ENCODE peak calls at places on chromosomes 13 and 19, in four cellular contexts. Z is endodermal cell, M is bronchial epithelial cell, B is omental fat pad. U is an unnamed sample.

GRCh38 chr13:113129921-113130750 is 7.5 kb downstream of the F10 start:
- DNase-seq in B (no peak), M (no peak), Z (peak), U (peak)

GRCh38 chr13:65913173-65913572 is 1317.0 kb downstream of the PCDH9 start:
- DNase-seq in B (no peak), M (peak), Z (no peak), U (no peak)

GRCh38 chr19:23665651-23666410 is 21.2 kb downstream of the ZNF675 start:
- DNase-seq in B (no peak), Z (no peak), M (no peak), U (no peak)

GRCh38 chr19:48954595-48955307 is at the start of gene BAX:
- DNase-seq in M (peak), B (peak), Z (peak), U (peak)

GRCh38 chr19:48190288-48191284 is 20.1 kb downstream of the ZSWIM9 start:
- DNase-seq in M (peak), B (no peak), Z (peak), U (peak)

GRCh38 chr13:37473035-37473434 is 125.5 kb downstream of the POSTN start:
- DNase-seq in M (no peak), Z (peak), B (no peak), U (no peak)

GRCh38 chr13:22194106-22194810 is 523.4 kb downstream of the FGF9 start:
- DNase-seq in M (no peak), B (no peak), Z (no peak), U (no peak)

GRCh38 chr19:10070730-10071446 is 15.2 kb upstream of the SHFL start:
- DNase-seq in B (no peak), Z (peak), M (no peak), U (no peak)

GRCh38 chr19:2610637-2611482 is 91.6 kb downstream of the GNG7 start:
- DNase-seq in B (peak), M (peak), Z (peak), U (peak)

GRCh38 chr19:53868091-53868891 is 608 bp downstream of the MYADM start:
- DNase-seq in M (peak), B (no peak), Z (peak), U (no peak)

GRCh38 chr19:39038098-39038497 is 5.7 kb upstream of the FBXO27 start:
- DNase-seq in M (peak), Z (peak), B (no peak), U (no peak)

GRCh38 chr19:8116437-8117293 is 32.7 kb downstream of the FBN3 start:
- DNase-seq in M (no peak), Z (no peak), B (no peak), U (no peak)

GRCh38 chr19:45630463-45630862 is 8.7 kb downstream of the EML2 start:
- DNase-seq in Z (no peak), M (peak), B (no peak), U (no peak)

GRCh38 chr19:41217741-41218140 is 1.3 kb upstream of the AXL start:
- DNase-seq in B (no peak), Z (peak), M (no peak), U (no peak)

GRCh38 chr19:27746691-27747380 is 1466.1 kb downstream of the UQCRFS1 start:
- DNase-seq in B (no peak), M (peak), Z (peak), U (peak)

GRCh38 chr13:48446454-48446853 is 33.5 kb upstream of the LPAR6 start:
- DNase-seq in Z (no peak), M (peak), B (no peak), U (no peak)

GRCh38 chr19:39179754-39180153 is 17.0 kb upstream of the NCCRP1 start:
- DNase-seq in B (no peak), M (no peak), Z (no peak), U (no peak)

GRCh38 chr19:38564981-38565685 is 52.6 kb downstream of the MAP4K1 start:
- DNase-seq in Z (peak), M (no peak), B (no peak), U (no peak)

GRCh38 chr13:34720618-34721017 is 221.5 kb upstream of the NBEA start:
- DNase-seq in B (no peak), M (peak), Z (no peak), U (no peak)

GRCh38 chr13:114203536-114203935 is 24.5 kb downstream of the CFAP97D2 start:
- DNase-seq in Z (no peak), B (no peak), M (peak), U (no peak)

GRCh38 chr13:20828540-20829364 is 55.0 kb upstream of the EEF1AKMT1 start:
- DNase-seq in B (no peak), Z (no peak), M (peak), U (no peak)

GRCh38 chr19:3448616-3449334 is 31.6 kb downstream of the SMIM24 start:
- DNase-seq in Z (no peak), M (no peak), B (no peak), U (no peak)

GRCh38 chr19:664913-665443 is 2.0 kb upstream of the RNF126 start:
- DNase-seq in Z (peak), B (peak), M (peak), U (peak)

GRCh38 chr19:2251577-2252480 is 2.7 kb downstream of the AMH start:
- DNase-seq in M (no peak), B (no peak), Z (no peak), U (no peak)

GRCh38 chr19:43759515-43759914 is 4.8 kb upstream of the SMG9 start:
- DNase-seq in M (peak), B (no peak), Z (peak), U (no peak)

GRCh38 chr13:28541966-28542365 is 47.0 kb upstream of the FLT1 start:
- DNase-seq in M (no peak), Z (no peak), B (no peak), U (no peak)

GRCh38 chr19:10514211-10515145 is 2.8 kb downstream of the S1PR5 start:
- DNase-seq in B (no peak), Z (peak), M (no peak), U (no peak)

GRCh38 chr19:10112037-10112751 is 701 bp downstream of the P2RY11 start:
- DNase-seq in M (no peak), Z (no peak), B (no peak), U (no peak)

GRCh38 chr19:2269244-2270156 is 12.5 kb downstream of the PEAK3 start:
- DNase-seq in Z (peak), B (peak), M (peak), U (peak)

GRCh38 chr19:35718345-35719041 is 690 bp downstream of the KMT2B start:
- DNase-seq in Z (peak), M (peak), B (no peak), U (no peak)

GRCh38 chr13:113952983-113953520 is 20.8 kb downstream of the C13orf46 start:
- DNase-seq in M (no peak), B (no peak), Z (no peak), U (no peak)

GRCh38 chr19:11736696-11737095 is 2.0 kb downstream of the ZNF823 start:
- DNase-seq in Z (no peak), B (no peak), M (peak), U (no peak)

GRCh38 chr19:16197188-16197621 is 506 bp upstream of the AP1M1 start:
- DNase-seq in Z (no peak), B (no peak), M (peak), U (no peak)

GRCh38 chr13:57653229-57653994 is 21.9 kb downstream of the PCDH17 start:
- DNase-seq in M (no peak), Z (no peak), B (no peak), U (no peak)

DNA sequence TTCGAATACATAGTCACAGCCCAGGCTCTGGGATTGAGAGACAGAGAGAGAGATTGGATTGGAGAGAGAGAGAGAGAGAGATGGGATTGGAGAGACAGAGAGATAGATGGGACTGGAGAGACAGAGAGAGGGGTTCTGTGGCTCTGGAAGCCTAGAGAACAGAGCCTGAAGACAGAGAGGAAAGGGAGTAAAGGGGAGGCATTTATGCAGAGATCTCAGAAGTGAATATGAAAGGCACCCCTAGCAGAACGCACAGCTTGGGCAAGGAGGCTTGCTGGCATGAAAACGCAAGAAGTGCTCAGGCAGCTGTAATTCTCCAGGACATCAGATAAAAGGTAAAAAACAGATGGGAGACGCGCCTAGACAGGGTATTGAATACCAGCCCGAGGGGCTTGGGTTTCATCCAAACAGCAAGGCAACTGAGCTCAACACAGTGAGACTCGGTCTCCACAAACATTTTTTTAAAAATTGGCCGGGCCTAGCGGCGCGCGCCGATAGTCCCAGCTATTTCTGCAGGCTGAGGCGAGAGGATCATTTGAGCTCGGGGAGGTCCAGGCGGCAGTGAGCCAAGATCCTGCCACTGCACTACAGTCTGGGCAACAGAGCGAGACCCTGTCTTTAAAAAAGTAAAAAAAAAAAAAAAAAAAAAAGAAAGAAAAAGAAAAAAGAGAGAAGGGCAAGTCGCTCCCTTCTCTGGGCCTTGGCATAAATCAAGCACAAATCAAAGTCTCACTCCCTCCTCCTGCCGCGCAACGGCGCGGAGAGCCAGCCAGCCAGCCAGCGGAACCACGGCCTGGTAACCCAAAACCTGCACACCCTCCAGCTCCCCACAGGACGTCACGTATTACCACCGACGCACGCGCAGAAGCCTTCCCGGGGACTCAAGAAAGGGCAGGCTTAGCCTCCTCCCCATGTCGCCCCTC is 769 bp upstream of the PPP2R1A start:
- DNase-seq in B (peak), M (peak), Z (no peak), U (peak)
- TF ChIP-seq CTCF in B (no peak), M (no peak), Z (no peak), U (no peak)

GRCh38 chr19:6354098-6354674 is 7.1 kb upstream of the CLPP start:
- DNase-seq in M (no peak), B (no peak), Z (no peak), U (no peak)

GRCh38 chr19:6352381-6353165 is 8.8 kb upstream of the CLPP start:
- DNase-seq in M (no peak), Z (no peak), B (no peak), U (no peak)

DNA sequence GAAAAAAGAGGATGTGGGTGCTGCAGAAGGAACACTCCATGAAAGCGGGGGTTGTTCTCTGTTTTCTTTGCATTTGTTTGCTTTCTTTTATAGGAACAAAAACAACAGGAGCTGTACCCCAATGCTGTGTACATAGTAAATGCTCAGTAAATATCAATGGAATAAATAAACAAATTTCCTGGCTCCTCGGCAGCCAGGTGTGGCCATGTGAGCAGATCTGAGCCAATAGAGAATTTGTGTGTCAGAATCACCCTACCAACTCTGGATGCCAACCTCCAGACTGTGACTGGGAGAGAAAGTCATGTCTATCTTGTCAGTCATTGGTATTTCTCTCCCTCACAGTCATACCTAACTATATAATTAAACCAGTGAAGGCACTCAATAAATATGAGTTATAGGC is 10.6 kb upstream of the CLPP start:
- DNase-seq in Z (no peak), B (no peak), M (no peak), U (no peak)
- TF ChIP-seq CTCF in Z (no peak), B (no peak), M (no peak), U (no peak)

DNA sequence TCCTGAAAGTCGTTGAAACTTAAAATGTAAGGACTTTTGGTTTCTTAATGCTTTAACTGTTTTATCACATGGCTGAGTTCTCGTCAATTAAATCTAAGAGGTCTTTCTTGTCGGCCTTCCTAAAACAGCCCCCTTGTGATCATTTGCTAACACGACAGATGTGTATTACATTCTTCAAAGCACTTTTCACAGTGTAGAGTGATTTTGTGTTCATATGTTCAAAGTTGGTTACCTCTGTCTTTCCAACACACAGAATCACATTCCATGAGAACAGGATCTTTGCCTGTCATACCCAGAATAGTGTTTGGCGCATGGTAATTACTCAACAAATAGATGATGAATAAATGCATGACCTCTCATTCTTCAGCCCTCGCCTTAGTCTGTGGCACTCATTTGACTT is 1.1 kb downstream of the GTF2F2 start:
- DNase-seq in B (no peak), Z (no peak), M (peak), U (no peak)
- TF ChIP-seq CTCF in B (no peak), Z (peak), M (peak), U (no peak)

DNA sequence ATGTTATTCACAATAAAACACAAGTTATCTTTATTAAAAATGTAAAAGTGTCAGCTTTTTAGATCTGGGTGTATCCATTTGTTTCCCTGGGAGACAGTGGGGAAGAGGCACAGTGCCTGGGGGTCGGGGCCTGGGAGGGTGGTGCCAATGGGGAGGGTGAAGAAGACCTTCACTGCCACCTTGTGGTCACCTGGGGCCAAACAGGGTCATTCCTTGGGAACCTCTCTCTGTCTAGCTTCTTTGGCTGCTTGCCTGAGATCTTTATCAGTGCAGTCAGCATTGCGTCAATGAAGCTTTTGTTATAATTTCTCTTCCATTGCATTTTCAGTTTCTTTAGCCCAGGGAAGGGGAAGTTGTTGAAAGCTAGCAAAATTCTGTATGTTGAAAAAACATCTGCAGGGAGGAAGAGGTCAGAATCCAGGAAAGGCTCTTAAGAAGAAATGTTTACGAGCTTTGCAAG is 39.1 kb downstream of the PCDH8 start:
- DNase-seq in M (peak), B (no peak), Z (peak), U (peak)
- TF ChIP-seq CTCF in M (peak), B (no peak), Z (peak), U (peak)

GRCh38 chr13:30394798-30395191 is 27.5 kb upstream of the UBE2L5 start:
- DNase-seq in B (no peak), M (peak), Z (no peak), U (no peak)
- TF ChIP-seq CTCF in B (no peak), M (no peak), Z (peak), U (no peak)

GRCh38 chr19:50705422-50706019 is 14.1 kb downstream of the SHANK1 start:
- DNase-seq in B (no peak), M (peak), Z (peak), U (no peak)
- TF ChIP-seq CTCF in B (no peak), M (peak), Z (peak), U (peak)

GRCh38 chr13:72424059-72424458 is 303.4 kb downstream of the MZT1 start:
- DNase-seq in Z (no peak), M (no peak), B (no peak), U (no peak)
- TF ChIP-seq CTCF in Z (peak), M (no peak), B (no peak), U (no peak)

DNA sequence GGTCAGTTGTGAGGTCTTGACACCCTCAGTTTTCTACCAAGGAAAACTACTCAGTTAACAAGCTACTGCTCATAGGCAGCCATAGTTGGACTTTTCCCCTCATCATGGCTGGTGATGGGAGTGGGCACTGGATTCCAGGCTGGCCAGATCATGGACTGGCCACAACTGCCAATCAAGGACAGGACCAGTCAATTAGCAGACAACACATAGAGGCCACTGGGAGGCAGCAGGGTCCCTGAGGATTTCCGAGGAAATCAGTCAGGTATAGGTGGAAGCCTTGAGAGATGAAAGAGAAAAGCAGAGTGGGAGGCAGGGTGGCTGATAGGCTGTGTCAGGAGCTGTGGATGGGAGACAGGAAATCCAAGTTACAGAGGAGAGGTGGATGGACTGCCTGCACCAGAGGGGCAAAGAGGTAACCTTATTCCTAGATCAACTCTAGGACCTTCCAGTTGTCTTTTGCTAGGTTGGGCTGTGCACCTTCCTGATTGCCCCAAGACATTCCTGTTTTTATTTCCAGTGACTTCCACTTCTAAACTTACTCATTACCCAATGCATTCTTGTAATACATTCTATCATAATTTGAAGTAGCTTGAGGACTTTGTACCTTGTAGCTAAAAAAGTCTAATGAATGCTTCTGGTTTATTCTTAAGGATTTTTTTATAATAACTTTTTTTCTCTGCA is 361.8 kb downstream of the KCNRG start:
- DNase-seq in Z (peak), B (no peak), M (no peak), U (no peak)
- TF ChIP-seq CTCF in Z (peak), B (no peak), M (peak), U (no peak)

U was measured in mesothelial cell of epicardium.